ENCODE peak calls at places on chromosome 2, in eight cellular contexts. One of them, this sample, is unnamed.

GRCh38 chr2:177551989-177552413 is 159.4 kb downstream of the AGPS start:
- DNase-seq in stomach: peak
- DNase-seq in Peyer's patch: peak
- DNase-seq in fibroblast of lung: no peak
- DNase-seq in fibroblast of pulmonary artery: no peak
- DNase-seq in bronchial epithelial cell: no peak
- DNase-seq in mucosa of descending colon: no peak
- DNase-seq in GM06990: peak
- DNase-seq in this sample: no peak

GRCh38 chr2:163565192-163565591 is 170.6 kb downstream of the FIGN start:
- DNase-seq in bronchial epithelial cell: peak
- DNase-seq in GM06990: no peak
- DNase-seq in Peyer's patch: no peak
- DNase-seq in mucosa of descending colon: no peak
- DNase-seq in fibroblast of lung: no peak
- DNase-seq in fibroblast of pulmonary artery: no peak
- DNase-seq in stomach: no peak
- DNase-seq in this sample: peak

GRCh38 chr2:209495855-209496585 is 72.2 kb downstream of the MAP2 start:
- DNase-seq in Peyer's patch: no peak
- DNase-seq in bronchial epithelial cell: peak
- DNase-seq in GM06990: no peak
- DNase-seq in fibroblast of lung: peak
- DNase-seq in fibroblast of pulmonary artery: peak
- DNase-seq in mucosa of descending colon: no peak
- DNase-seq in stomach: peak
- DNase-seq in this sample: peak

GRCh38 chr2:50957880-50958279 is 74.1 kb downstream of the NRXN1 start:
- DNase-seq in Peyer's patch: no peak
- DNase-seq in fibroblast of pulmonary artery: peak
- DNase-seq in GM06990: no peak
- DNase-seq in fibroblast of lung: peak
- DNase-seq in mucosa of descending colon: no peak
- DNase-seq in stomach: no peak
- DNase-seq in bronchial epithelial cell: peak
- DNase-seq in this sample: peak

GRCh38 chr2:148614332-148615049 is 30.1 kb upstream of the EPC2 start:
- DNase-seq in fibroblast of pulmonary artery: peak
- DNase-seq in stomach: no peak
- DNase-seq in mucosa of descending colon: no peak
- DNase-seq in bronchial epithelial cell: peak
- DNase-seq in fibroblast of lung: peak
- DNase-seq in Peyer's patch: no peak
- DNase-seq in GM06990: peak
- DNase-seq in this sample: peak

GRCh38 chr2:120919771-120920437 is 184.2 kb downstream of the GLI2 start:
- DNase-seq in GM06990: no peak
- DNase-seq in fibroblast of pulmonary artery: peak
- DNase-seq in stomach: no peak
- DNase-seq in bronchial epithelial cell: no peak
- DNase-seq in mucosa of descending colon: no peak
- DNase-seq in Peyer's patch: no peak
- DNase-seq in fibroblast of lung: peak
- DNase-seq in this sample: no peak

GRCh38 chr2:53315170-53315569 is 452.4 kb upstream of the CHAC2 start:
- DNase-seq in bronchial epithelial cell: peak
- DNase-seq in GM06990: no peak
- DNase-seq in fibroblast of lung: no peak
- DNase-seq in mucosa of descending colon: no peak
- DNase-seq in fibroblast of pulmonary artery: no peak
- DNase-seq in stomach: no peak
- DNase-seq in Peyer's patch: no peak
- DNase-seq in this sample: no peak

GRCh38 chr2:231449503-231450054 is 14.7 kb downstream of the NCL start:
- DNase-seq in bronchial epithelial cell: no peak
- DNase-seq in Peyer's patch: no peak
- DNase-seq in GM06990: no peak
- DNase-seq in stomach: no peak
- DNase-seq in fibroblast of pulmonary artery: no peak
- DNase-seq in mucosa of descending colon: no peak
- DNase-seq in fibroblast of lung: no peak
- DNase-seq in this sample: no peak

GRCh38 chr2:195047955-195048354 is 609.1 kb upstream of the SLC39A10 start:
- DNase-seq in fibroblast of lung: no peak
- DNase-seq in stomach: no peak
- DNase-seq in Peyer's patch: no peak
- DNase-seq in fibroblast of pulmonary artery: no peak
- DNase-seq in GM06990: no peak
- DNase-seq in bronchial epithelial cell: no peak
- DNase-seq in mucosa of descending colon: no peak
- DNase-seq in this sample: no peak

GRCh38 chr2:235698028-235698427 is 204.2 kb downstream of the AGAP1 start:
- DNase-seq in GM06990: no peak
- DNase-seq in fibroblast of lung: peak
- DNase-seq in mucosa of descending colon: no peak
- DNase-seq in Peyer's patch: no peak
- DNase-seq in bronchial epithelial cell: no peak
- DNase-seq in fibroblast of pulmonary artery: no peak
- DNase-seq in stomach: peak
- DNase-seq in this sample: no peak

GRCh38 chr2:3405308-3405707 is 25.8 kb downstream of the TRAPPC12 start:
- DNase-seq in fibroblast of lung: no peak
- DNase-seq in GM06990: no peak
- DNase-seq in bronchial epithelial cell: peak
- DNase-seq in fibroblast of pulmonary artery: no peak
- DNase-seq in stomach: no peak
- DNase-seq in mucosa of descending colon: no peak
- DNase-seq in Peyer's patch: no peak
- DNase-seq in this sample: no peak

GRCh38 chr2:224982910-224983688 is 59.2 kb downstream of the DOCK10 start:
- DNase-seq in mucosa of descending colon: peak
- DNase-seq in stomach: peak
- DNase-seq in GM06990: no peak
- DNase-seq in Peyer's patch: no peak
- DNase-seq in fibroblast of lung: peak
- DNase-seq in fibroblast of pulmonary artery: peak
- DNase-seq in bronchial epithelial cell: no peak
- DNase-seq in this sample: no peak

GRCh38 chr2:75102011-75102410 is 97.3 kb downstream of the TACR1 start:
- DNase-seq in stomach: no peak
- DNase-seq in fibroblast of lung: no peak
- DNase-seq in fibroblast of pulmonary artery: no peak
- DNase-seq in Peyer's patch: no peak
- DNase-seq in bronchial epithelial cell: no peak
- DNase-seq in mucosa of descending colon: no peak
- DNase-seq in GM06990: no peak
- DNase-seq in this sample: no peak

GRCh38 chr2:10918661-10919414 is 7.1 kb downstream of the KCNF1 start:
- DNase-seq in fibroblast of pulmonary artery: peak
- DNase-seq in bronchial epithelial cell: no peak
- DNase-seq in stomach: peak
- DNase-seq in mucosa of descending colon: no peak
- DNase-seq in Peyer's patch: peak
- DNase-seq in fibroblast of lung: peak
- DNase-seq in GM06990: no peak
- DNase-seq in this sample: peak
- TF ChIP-seq CTCF in fibroblast of pulmonary artery: no peak
- TF ChIP-seq CTCF in bronchial epithelial cell: no peak
- TF ChIP-seq CTCF in stomach: no peak
- TF ChIP-seq CTCF in mucosa of descending colon: no peak
- TF ChIP-seq CTCF in Peyer's patch: no peak
- TF ChIP-seq CTCF in fibroblast of lung: no peak
- TF ChIP-seq CTCF in GM06990: no peak
- TF ChIP-seq CTCF in this sample: no peak

GRCh38 chr2:162518894-162519293 is 175.0 kb downstream of the GCA start:
- DNase-seq in stomach: no peak
- DNase-seq in fibroblast of lung: no peak
- DNase-seq in fibroblast of pulmonary artery: no peak
- DNase-seq in Peyer's patch: no peak
- DNase-seq in GM06990: no peak
- DNase-seq in mucosa of descending colon: no peak
- DNase-seq in bronchial epithelial cell: no peak
- DNase-seq in this sample: no peak
- TF ChIP-seq CTCF in stomach: no peak
- TF ChIP-seq CTCF in fibroblast of lung: no peak
- TF ChIP-seq CTCF in fibroblast of pulmonary artery: no peak
- TF ChIP-seq CTCF in Peyer's patch: no peak
- TF ChIP-seq CTCF in GM06990: no peak
- TF ChIP-seq CTCF in mucosa of descending colon: no peak
- TF ChIP-seq CTCF in bronchial epithelial cell: no peak
- TF ChIP-seq CTCF in this sample: no peak

GRCh38 chr2:45572979-45573378 is 38.1 kb downstream of the SRBD1 start:
- DNase-seq in fibroblast of lung: no peak
- DNase-seq in stomach: no peak
- DNase-seq in GM06990: no peak
- DNase-seq in bronchial epithelial cell: no peak
- DNase-seq in mucosa of descending colon: no peak
- DNase-seq in fibroblast of pulmonary artery: no peak
- DNase-seq in Peyer's patch: no peak
- DNase-seq in this sample: no peak

GRCh38 chr2:45577426-45577825 is 33.6 kb downstream of the SRBD1 start:
- DNase-seq in mucosa of descending colon: no peak
- DNase-seq in GM06990: no peak
- DNase-seq in Peyer's patch: no peak
- DNase-seq in fibroblast of pulmonary artery: no peak
- DNase-seq in bronchial epithelial cell: no peak
- DNase-seq in fibroblast of lung: no peak
- DNase-seq in stomach: no peak
- DNase-seq in this sample: no peak

GRCh38 chr2:45582522-45582921 is 28.5 kb downstream of the SRBD1 start:
- DNase-seq in stomach: no peak
- DNase-seq in mucosa of descending colon: no peak
- DNase-seq in GM06990: no peak
- DNase-seq in bronchial epithelial cell: no peak
- DNase-seq in fibroblast of pulmonary artery: no peak
- DNase-seq in Peyer's patch: no peak
- DNase-seq in fibroblast of lung: no peak
- DNase-seq in this sample: no peak

GRCh38 chr2:45575881-45576280 is 35.2 kb downstream of the SRBD1 start:
- DNase-seq in fibroblast of pulmonary artery: no peak
- DNase-seq in fibroblast of lung: no peak
- DNase-seq in stomach: no peak
- DNase-seq in mucosa of descending colon: no peak
- DNase-seq in bronchial epithelial cell: no peak
- DNase-seq in GM06990: no peak
- DNase-seq in Peyer's patch: no peak
- DNase-seq in this sample: no peak

DNA sequence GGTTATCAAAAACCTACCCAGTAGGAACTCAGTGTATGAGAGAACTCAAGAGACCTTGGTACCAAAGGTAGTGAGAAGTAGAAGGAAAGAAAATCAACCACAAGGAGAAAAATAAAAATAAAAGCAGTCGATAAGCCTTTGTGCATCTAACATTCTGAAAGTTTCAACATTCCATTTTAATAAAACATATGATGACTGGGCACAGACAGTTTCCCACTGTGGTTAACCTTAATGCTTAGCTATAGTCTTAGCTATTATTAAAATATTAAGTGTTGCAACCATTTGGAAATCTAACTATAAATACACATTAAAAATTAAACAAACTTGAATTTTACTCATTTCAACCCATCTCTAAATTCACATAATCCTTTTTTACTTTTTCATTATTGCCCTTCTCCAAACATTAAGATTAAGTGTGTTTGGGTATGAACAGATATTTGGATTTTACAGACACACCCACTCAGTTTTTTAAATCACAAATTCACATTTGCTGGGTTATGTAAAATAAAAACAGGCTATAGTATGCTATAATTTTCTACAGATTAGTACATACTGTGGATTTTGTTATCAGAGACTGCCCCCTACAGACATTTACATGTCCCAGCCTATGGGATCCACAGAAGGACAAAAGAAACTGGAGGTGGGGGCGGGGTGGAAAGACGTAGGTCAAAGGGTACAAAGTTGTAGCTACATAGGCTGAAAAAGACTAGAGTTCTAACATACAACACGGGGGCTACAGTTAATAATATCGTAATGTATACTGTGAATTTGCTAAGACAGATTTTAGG is 32.8 kb downstream of the SRBD1 start:
- DNase-seq in fibroblast of lung: peak
- DNase-seq in stomach: no peak
- DNase-seq in Peyer's patch: no peak
- DNase-seq in bronchial epithelial cell: peak
- DNase-seq in GM06990: peak
- DNase-seq in fibroblast of pulmonary artery: peak
- DNase-seq in mucosa of descending colon: no peak
- DNase-seq in this sample: peak
- TF ChIP-seq CTCF in fibroblast of lung: peak
- TF ChIP-seq CTCF in stomach: no peak
- TF ChIP-seq CTCF in Peyer's patch: peak
- TF ChIP-seq CTCF in bronchial epithelial cell: no peak
- TF ChIP-seq CTCF in GM06990: peak
- TF ChIP-seq CTCF in fibroblast of pulmonary artery: peak
- TF ChIP-seq CTCF in mucosa of descending colon: no peak
- TF ChIP-seq CTCF in this sample: no peak

GRCh38 chr2:101401906-101402305 is 14.6 kb upstream of the CREG2 start:
- DNase-seq in mucosa of descending colon: no peak
- DNase-seq in fibroblast of lung: no peak
- DNase-seq in Peyer's patch: no peak
- DNase-seq in fibroblast of pulmonary artery: no peak
- DNase-seq in stomach: no peak
- DNase-seq in bronchial epithelial cell: no peak
- DNase-seq in GM06990: no peak
- DNase-seq in this sample: no peak
- TF ChIP-seq CTCF in mucosa of descending colon: no peak
- TF ChIP-seq CTCF in fibroblast of lung: no peak
- TF ChIP-seq CTCF in Peyer's patch: no peak
- TF ChIP-seq CTCF in fibroblast of pulmonary artery: no peak
- TF ChIP-seq CTCF in stomach: peak
- TF ChIP-seq CTCF in bronchial epithelial cell: no peak
- TF ChIP-seq CTCF in GM06990: peak
- TF ChIP-seq CTCF in this sample: no peak

DNA sequence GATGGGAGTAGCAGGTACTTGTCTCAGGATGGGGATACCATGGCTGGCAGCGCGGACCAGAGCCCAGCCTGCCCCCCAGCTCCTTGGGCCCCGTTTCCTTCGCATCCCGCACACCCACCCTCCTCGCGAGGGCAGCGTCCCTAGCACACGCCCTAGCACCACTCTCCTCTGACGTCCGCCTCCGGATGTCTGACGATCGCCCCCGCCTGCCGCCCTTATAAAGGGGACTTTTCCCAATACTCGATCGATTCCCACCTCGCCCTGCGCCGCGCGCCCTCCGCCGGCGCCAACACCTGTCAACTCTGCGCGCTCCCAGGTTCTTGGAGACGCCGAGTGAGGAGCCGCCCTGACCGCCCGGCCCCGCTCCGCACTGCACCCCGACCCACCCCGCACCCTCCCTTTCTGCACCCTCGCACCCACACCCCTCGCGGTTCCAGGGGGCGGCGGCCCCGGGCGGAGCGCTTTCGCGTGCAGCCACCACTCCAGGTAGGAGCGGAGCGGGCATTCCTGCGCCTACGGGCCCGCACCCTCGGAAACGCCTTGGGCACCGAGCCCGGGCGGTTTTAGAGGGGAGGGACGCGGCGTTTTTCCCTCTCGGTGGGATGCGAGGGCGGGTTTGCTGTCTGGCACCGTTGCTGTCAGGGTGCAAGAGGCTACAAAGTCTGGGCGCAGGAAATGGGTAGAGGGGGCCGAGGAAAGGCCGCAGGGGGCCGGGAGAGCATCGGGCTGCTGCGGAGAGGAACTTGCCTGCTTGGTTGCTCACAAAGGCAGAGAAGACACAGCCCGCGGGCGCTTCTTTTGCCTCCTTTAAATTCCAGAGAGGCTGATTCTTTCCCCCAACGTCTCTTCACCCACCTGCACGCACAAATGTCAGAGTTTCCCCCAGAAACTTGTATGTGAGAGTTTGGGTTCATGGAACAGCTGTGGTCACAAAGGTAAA is at the start of gene SLC5A7:
- DNase-seq in fibroblast of lung: no peak
- DNase-seq in mucosa of descending colon: no peak
- DNase-seq in fibroblast of pulmonary artery: no peak
- DNase-seq in bronchial epithelial cell: no peak
- DNase-seq in Peyer's patch: no peak
- DNase-seq in stomach: no peak
- DNase-seq in GM06990: no peak
- DNase-seq in this sample: no peak
- TF ChIP-seq CTCF in fibroblast of lung: no peak
- TF ChIP-seq CTCF in mucosa of descending colon: no peak
- TF ChIP-seq CTCF in fibroblast of pulmonary artery: no peak
- TF ChIP-seq CTCF in bronchial epithelial cell: no peak
- TF ChIP-seq CTCF in Peyer's patch: no peak
- TF ChIP-seq CTCF in stomach: no peak
- TF ChIP-seq CTCF in GM06990: no peak
- TF ChIP-seq CTCF in this sample: no peak